ENCODE peak calls at places on chromosomes 5 and 9, in nine cellular contexts. R, B, O, Z, H, M, W, P and K are unnamed samples.

GRCh38 chr5:31551878-31552277 is 19.8 kb downstream of the C5orf22 start:
- DNase-seq in R (no peak), B (no peak), O (no peak), Z (no peak), H (no peak), M (no peak), W (no peak), P (no peak), K (no peak)

GRCh38 chr5:116944171-116944570 is 369.5 kb upstream of the SEMA6A start:
- DNase-seq in R (no peak), B (no peak), O (no peak), Z (peak), H (no peak), M (no peak), W (no peak), P (peak), K (no peak)

GRCh38 chr5:102834438-102834964 is 79.4 kb downstream of the PAM start:
- DNase-seq in R (no peak), B (no peak), O (no peak), Z (no peak), H (no peak), M (no peak), W (no peak), P (no peak), K (no peak)

GRCh38 chr5:116320486-116320885 is 235.7 kb downstream of the COMMD10 start:
- DNase-seq in R (no peak), B (no peak), O (no peak), Z (no peak), H (no peak), M (no peak), W (no peak), P (peak), K (no peak)

GRCh38 chr9:128340691-128341434 is 536 bp downstream of the SLC27A4 start:
- DNase-seq in R (peak), B (no peak), O (no peak), Z (peak), H (peak), M (no peak), W (no peak), P (no peak), K (no peak)

GRCh38 chr9:129584136-129584535 is 36.8 kb downstream of the C9orf50 start:
- DNase-seq in R (peak), B (peak), O (peak), Z (peak), H (peak), M (peak), W (peak), P (peak), K (peak)

GRCh38 chr9:85569988-85570387 is 171.8 kb downstream of the AGTPBP1 start:
- DNase-seq in R (no peak), B (peak), O (no peak), Z (no peak), H (no peak), M (no peak), W (no peak), P (peak), K (no peak)

GRCh38 chr5:125310749-125311148 is 564.3 kb upstream of the ZNF608 start:
- DNase-seq in R (no peak), B (no peak), O (peak), Z (no peak), H (no peak), M (no peak), W (no peak), P (no peak), K (no peak)

GRCh38 chr5:7802855-7803254 is 48.1 kb downstream of the CFAP90 start:
- DNase-seq in R (no peak), B (no peak), O (no peak), Z (no peak), H (no peak), M (no peak), W (no peak), P (no peak), K (no peak)

GRCh38 chr5:132266836-132267160 is 9.3 kb downstream of the PDLIM4 start:
- DNase-seq in R (peak), B (no peak), O (no peak), Z (peak), H (no peak), M (no peak), W (no peak), P (no peak), K (peak)

GRCh38 chr5:146832985-146833732 is 45.4 kb downstream of the PPP2R2B start:
- DNase-seq in R (no peak), B (no peak), O (no peak), Z (no peak), H (no peak), M (no peak), W (no peak), P (no peak), K (no peak)

GRCh38 chr5:30596495-30597064 is 596.9 kb upstream of the CDH6 start:
- DNase-seq in R (no peak), B (no peak), O (no peak), Z (no peak), H (no peak), M (no peak), W (no peak), P (no peak), K (no peak)

GRCh38 chr9:127305450-127306226 is 41.1 kb downstream of the GARNL3 start:
- DNase-seq in R (no peak), B (no peak), O (no peak), Z (no peak), H (no peak), M (peak), W (no peak), P (no peak), K (no peak)

GRCh38 chr5:102651466-102651865 is 103.6 kb upstream of the PAM start:
- DNase-seq in R (no peak), B (no peak), O (no peak), Z (no peak), H (no peak), M (no peak), W (no peak), P (no peak), K (no peak)

GRCh38 chr9:20397348-20397747 is 225.0 kb downstream of the MLLT3 start:
- DNase-seq in R (no peak), B (no peak), O (no peak), Z (no peak), H (no peak), M (no peak), W (no peak), P (no peak), K (no peak)

GRCh38 chr9:136840140-136840876 is 2.0 kb upstream of the AJM1 start:
- DNase-seq in R (no peak), B (no peak), O (no peak), Z (no peak), H (no peak), M (no peak), W (no peak), P (no peak), K (no peak)

GRCh38 chr5:97980291-97980690 is 793.2 kb upstream of the RGMB start:
- DNase-seq in R (no peak), B (no peak), O (no peak), Z (no peak), H (no peak), M (no peak), W (no peak), P (no peak), K (no peak)

GRCh38 chr5:160083012-160083436 is 36.2 kb downstream of the PWWP2A start:
- DNase-seq in R (no peak), B (peak), O (peak), Z (no peak), H (no peak), M (peak), W (no peak), P (peak), K (no peak)

GRCh38 chr5:178624626-178625546 is 2.0 kb downstream of the CLK4 start:
- DNase-seq in R (no peak), B (peak), O (no peak), Z (no peak), H (no peak), M (no peak), W (no peak), P (no peak), K (no peak)

GRCh38 chr5:114449836-114450515 is 88.1 kb downstream of the KCNN2 start:
- DNase-seq in R (peak), B (peak), O (peak), Z (peak), H (peak), M (peak), W (no peak), P (peak), K (peak)

GRCh38 chr9:115746496-115746895 is 407.1 kb upstream of the PAPPA start:
- DNase-seq in R (no peak), B (no peak), O (no peak), Z (no peak), H (no peak), M (no peak), W (no peak), P (peak), K (no peak)

GRCh38 chr9:92947268-92948031 is at the start of gene FGD3:
- DNase-seq in R (peak), B (no peak), O (no peak), Z (peak), H (no peak), M (no peak), W (no peak), P (no peak), K (peak)

GRCh38 chr9:98214811-98215210 is 22.4 kb upstream of the CORO2A start:
- DNase-seq in R (no peak), B (no peak), O (no peak), Z (peak), H (no peak), M (no peak), W (no peak), P (no peak), K (peak)